ENCODE peak calls at places on chromosomes 13 and 19, in seven cellular contexts. K is A549, N is stomach, M is endodermal cell, R is caudate nucleus, S is GM23338, D is Peyer's patch. C is an unnamed sample.

GRCh38 chr19:7699422-7700127 is 2.4 kb downstream of the FCER2 start:
- DNase-seq in K (no peak), N (no peak), M (no peak), R (no peak), S (no peak), D (no peak), C (no peak)

GRCh38 chr19:8041553-8041952 is 11.0 kb upstream of the CCL25 start:
- DNase-seq in K (no peak), N (no peak), M (no peak), R (no peak), S (no peak), D (no peak), C (no peak)

GRCh38 chr13:113882716-113883115 is 18.8 kb upstream of the GAS6 start:
- DNase-seq in K (no peak), N (no peak), M (peak), R (no peak), S (peak), D (no peak), C (no peak)

GRCh38 chr19:27777726-27778125 is 1435.2 kb downstream of the UQCRFS1 start:
- DNase-seq in K (no peak), N (no peak), M (peak), R (no peak), S (peak), D (no peak), C (no peak)

GRCh38 chr19:6103217-6103644 is 7.1 kb downstream of the RFX2 start:
- DNase-seq in K (no peak), N (peak), M (no peak), R (no peak), S (no peak), D (no peak), C (no peak)

GRCh38 chr19:56076413-56076998 is 44.6 kb downstream of the ZNF787 start:
- DNase-seq in K (peak), N (peak), M (peak), R (no peak), S (peak), D (no peak), C (peak)

GRCh38 chr13:93624371-93624777 is 397.8 kb downstream of the GPC6 start:
- DNase-seq in K (no peak), N (no peak), M (no peak), R (no peak), S (no peak), D (no peak), C (no peak)

GRCh38 chr13:33014291-33014690 is 1.9 kb upstream of the KL start:
- DNase-seq in K (no peak), N (no peak), M (no peak), R (no peak), S (no peak), D (no peak), C (no peak)

GRCh38 chr13:75705908-75706307 is 69.8 kb downstream of the LMO7 start:
- DNase-seq in K (no peak), N (no peak), M (no peak), R (no peak), S (no peak), D (no peak), C (no peak)

GRCh38 chr13:102721800-102722231 is 27.0 kb upstream of the METTL21C start:
- DNase-seq in K (no peak), N (no peak), M (no peak), R (peak), S (no peak), D (no peak), C (peak)

GRCh38 chr13:113928701-113929627 is 44.9 kb downstream of the C13orf46 start:
- DNase-seq in K (no peak), N (peak), M (peak), R (no peak), S (no peak), D (peak), C (peak)

GRCh38 chr13:58429917-58430316 is 798.4 kb downstream of the PCDH17 start:
- DNase-seq in K (no peak), N (no peak), M (no peak), R (no peak), S (no peak), D (no peak), C (no peak)

GRCh38 chr19:43747557-43748204 is 7.1 kb downstream of the SMG9 start:
- DNase-seq in K (no peak), N (no peak), M (no peak), R (no peak), S (no peak), D (no peak), C (no peak)

GRCh38 chr19:16062789-16063188 is 13.5 kb upstream of the TPM4 start:
- DNase-seq in K (no peak), N (peak), M (peak), R (no peak), S (peak), D (peak), C (peak)

GRCh38 chr13:46486270-46486669 is 66.7 kb upstream of the LRCH1 start:
- DNase-seq in K (no peak), N (no peak), M (no peak), R (no peak), S (no peak), D (no peak), C (no peak)

GRCh38 chr19:43446746-43447489 is 18.5 kb downstream of the LYPD3 start:
- DNase-seq in K (peak), N (peak), M (peak), R (peak), S (peak), D (peak), C (peak)

GRCh38 chr19:18895038-18895827 is 725 bp downstream of the CERS1 start:
- DNase-seq in K (peak), N (no peak), M (peak), R (peak), S (peak), D (no peak), C (peak)

GRCh38 chr19:38709119-38709518 is 35.2 kb downstream of the CAPN12 start:
- DNase-seq in K (no peak), N (no peak), M (no peak), R (no peak), S (no peak), D (no peak), C (no peak)

GRCh38 chr19:38711726-38712153 is 32.5 kb downstream of the CAPN12 start:
- DNase-seq in K (no peak), N (no peak), M (no peak), R (no peak), S (no peak), D (no peak), C (no peak)

GRCh38 chr19:38710928-38711725 is 33.1 kb downstream of the CAPN12 start:
- DNase-seq in K (no peak), N (no peak), M (no peak), R (no peak), S (no peak), D (no peak), C (no peak)

GRCh38 chr19:38709671-38710415 is 34.4 kb downstream of the CAPN12 start:
- DNase-seq in K (no peak), N (no peak), M (no peak), R (no peak), S (no peak), D (no peak), C (no peak)

GRCh38 chr19:38710416-38710702 is 33.9 kb downstream of the CAPN12 start:
- DNase-seq in K (no peak), N (no peak), M (no peak), R (no peak), S (no peak), D (no peak), C (no peak)
- H3K27ac ChIP-seq in K (peak), N (no peak), M (peak), R (peak), S (no peak), D (peak), C (peak)

DNA sequence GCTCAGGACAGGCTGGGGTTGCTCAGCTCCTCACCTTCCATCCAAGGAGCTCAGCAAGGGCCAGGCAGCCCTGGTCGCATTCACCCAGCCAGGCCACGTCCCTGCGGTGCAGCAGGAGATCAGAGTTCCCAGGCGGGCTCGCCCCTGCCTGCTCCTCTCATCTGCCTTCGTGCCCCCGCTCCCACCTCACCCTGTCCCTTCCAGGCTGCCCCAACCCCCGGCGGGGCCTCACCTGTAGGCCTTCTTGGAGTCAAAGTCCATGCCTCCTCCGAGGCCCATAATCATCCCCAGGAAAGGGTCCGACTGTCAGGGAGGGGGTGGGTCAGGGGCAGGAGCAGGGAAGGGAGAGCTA is 1.3 kb upstream of the RINL start:
- DNase-seq in K (no peak), N (no peak), M (peak), R (no peak), S (no peak), D (no peak), C (no peak)
- H3K27ac ChIP-seq in K (no peak), N (no peak), M (no peak), R (no peak), S (no peak), D (peak), C (no peak)

DNA sequence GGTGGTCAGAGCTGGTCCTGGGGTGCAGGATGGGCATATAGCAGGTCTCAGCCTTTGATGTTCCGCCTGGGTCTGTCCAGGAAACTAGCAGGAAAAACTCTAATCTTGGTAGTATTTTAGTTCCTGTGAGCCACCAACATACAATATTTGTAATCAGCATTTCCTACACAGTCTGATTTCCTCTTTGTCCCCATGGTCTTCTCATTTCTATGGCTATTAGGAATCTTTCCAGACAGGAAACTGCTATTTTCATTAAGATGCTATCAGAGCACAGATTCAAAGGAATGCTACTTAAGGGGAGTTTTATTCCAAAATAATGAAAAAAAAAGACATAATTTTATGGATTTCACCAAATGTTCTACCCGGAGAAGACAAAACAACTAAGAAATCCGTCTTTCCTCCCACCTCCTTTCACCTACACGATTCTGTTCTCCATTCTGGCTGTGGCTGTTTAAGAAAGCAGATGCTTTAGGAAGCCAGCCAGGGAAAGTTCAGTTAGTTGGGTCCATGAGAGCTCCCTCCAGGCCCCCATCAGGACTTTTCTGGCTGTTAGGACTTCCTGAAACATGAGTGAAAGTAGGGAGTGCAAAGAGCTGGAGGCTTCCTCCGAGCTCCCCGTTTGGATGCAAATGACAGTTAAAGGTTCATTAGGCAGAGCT is 36.4 kb downstream of the SHISA2 start:
- DNase-seq in K (no peak), N (no peak), M (no peak), R (no peak), S (no peak), D (no peak), C (no peak)
- H3K27ac ChIP-seq in K (no peak), N (no peak), M (no peak), R (peak), S (no peak), D (no peak), C (no peak)

DNA sequence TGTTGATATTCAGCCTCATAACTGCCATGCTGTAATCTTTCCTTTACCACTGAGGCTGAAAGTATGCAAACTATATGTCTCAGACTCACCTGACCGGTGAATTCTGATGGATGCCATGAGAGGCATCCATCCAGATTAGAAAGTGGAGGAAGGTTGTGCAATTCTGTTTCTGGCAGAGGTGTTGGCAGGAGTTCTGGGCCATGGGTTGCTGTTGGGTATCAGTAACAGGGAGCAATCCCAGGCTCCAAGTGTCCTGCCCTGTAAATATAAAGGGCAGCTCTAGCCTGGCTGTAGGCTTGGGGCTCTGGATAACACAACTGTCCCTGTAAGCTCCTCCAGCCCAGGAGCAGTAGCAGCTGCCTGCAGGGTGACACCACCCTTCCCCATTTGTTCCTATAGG is 77.4 kb upstream of the ABCC4 start:
- DNase-seq in K (no peak), N (no peak), M (no peak), R (no peak), S (no peak), D (no peak), C (no peak)
- H3K27ac ChIP-seq in K (peak), N (no peak), M (no peak), R (no peak), S (no peak), D (no peak), C (no peak)

GRCh38 chr19:2578911-2579677 is 103.2 kb downstream of the GADD45B start:
- DNase-seq in K (peak), N (peak), M (peak), R (peak), S (peak), D (peak), C (peak)
- H3K27ac ChIP-seq in K (peak), N (peak), M (peak), R (peak), S (peak), D (peak), C (peak)

GRCh38 chr19:35212241-35212640 is 16.3 kb downstream of the FAM187B start:
- DNase-seq in K (no peak), N (no peak), M (peak), R (no peak), S (no peak), D (no peak), C (no peak)
- H3K27ac ChIP-seq in K (no peak), N (no peak), M (no peak), R (peak), S (no peak), D (peak), C (no peak)

DNA sequence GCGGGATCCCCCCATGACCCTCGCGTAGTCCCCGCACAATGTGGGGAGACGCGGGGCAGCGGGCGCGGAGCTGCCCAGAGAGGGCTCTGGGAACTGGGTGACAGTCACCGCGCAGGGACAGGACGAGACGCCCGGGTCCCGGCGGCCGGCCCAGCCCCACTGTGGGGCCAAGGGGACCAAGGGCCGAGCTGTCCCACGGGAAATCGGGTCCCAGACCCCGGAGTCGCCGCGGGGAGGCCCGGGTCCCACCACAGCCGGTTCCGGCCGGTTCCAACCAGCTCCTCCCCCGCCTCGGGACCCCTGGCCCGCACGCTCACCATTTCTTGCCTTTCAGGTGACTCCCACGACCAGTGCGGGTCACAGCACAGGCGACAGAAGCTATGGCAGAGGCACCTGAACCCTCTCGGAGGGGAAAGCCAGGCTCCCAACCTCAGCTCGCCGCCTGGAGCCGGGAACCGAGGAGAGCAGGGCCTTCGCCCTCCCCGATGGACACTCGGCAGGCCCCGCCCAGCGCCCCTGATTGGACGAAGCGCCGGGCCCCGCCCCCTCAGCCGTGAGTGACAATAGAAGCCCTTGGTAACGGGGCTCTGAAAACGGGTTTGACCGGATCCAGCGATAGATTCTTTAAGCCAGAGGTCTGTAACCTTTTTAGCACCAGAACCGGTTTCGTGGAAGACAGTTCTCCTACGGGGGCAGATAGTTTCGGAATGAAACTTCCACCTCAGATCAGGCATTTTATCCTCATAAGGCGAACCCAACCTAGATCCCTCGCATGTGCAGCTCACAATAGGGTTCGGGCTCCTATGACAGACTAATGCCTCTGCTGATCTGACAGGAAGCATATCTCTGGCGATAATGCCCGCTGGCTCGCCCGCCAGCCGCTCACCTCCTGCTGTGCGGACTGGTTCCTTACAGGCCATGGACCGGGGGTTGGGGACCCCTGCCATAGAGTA is at the start of gene ZNF433:
- DNase-seq in K (no peak), N (peak), M (peak), R (peak), S (peak), D (peak), C (peak)
- H3K27ac ChIP-seq in K (no peak), N (peak), M (peak), R (peak), S (no peak), D (peak), C (peak)

C was measured in substantia nigra.